ENCODE peak calls at places on chromosome 18, in nine cellular contexts. E, P, I, V, Y, Z, K, B and X are unnamed samples.

GRCh38 chr18:9862686-9863085 is 23.1 kb upstream of the TXNDC2 start:
- DNase-seq in E (no peak), P (no peak), I (no peak), V (no peak), Y (no peak), Z (no peak), K (no peak), B (no peak), X (no peak)

GRCh38 chr18:45957100-45957499 is 10.0 kb downstream of the EPG5 start:
- DNase-seq in E (no peak), P (no peak), I (no peak), V (no peak), Y (no peak), Z (no peak), K (no peak), B (no peak), X (no peak)

GRCh38 chr18:74242451-74243096 is 49.2 kb downstream of the CYB5A start:
- DNase-seq in E (peak), P (peak), I (no peak), V (peak), Y (no peak), Z (no peak), K (no peak), B (no peak), X (no peak)

GRCh38 chr18:50700245-50701165 is 119.3 kb downstream of the MRO start:
- DNase-seq in E (no peak), P (no peak), I (no peak), V (no peak), Y (peak), Z (no peak), K (no peak), B (no peak), X (no peak)

GRCh38 chr18:34352385-34353163 is 127.9 kb upstream of the NOL4 start:
- DNase-seq in E (peak), P (no peak), I (no peak), V (no peak), Y (peak), Z (no peak), K (no peak), B (no peak), X (no peak)

GRCh38 chr18:5998907-5999306 is 103.6 kb upstream of the TMEM200C start:
- DNase-seq in E (no peak), P (no peak), I (no peak), V (no peak), Y (no peak), Z (no peak), K (no peak), B (no peak), X (no peak)

GRCh38 chr18:73043231-73044000 is 175.6 kb upstream of the NETO1 start:
- DNase-seq in E (no peak), P (no peak), I (no peak), V (no peak), Y (no peak), Z (no peak), K (no peak), B (no peak), X (no peak)

GRCh38 chr18:33495278-33495677 is 54.8 kb upstream of the CCDC178 start:
- DNase-seq in E (no peak), P (peak), I (no peak), V (no peak), Y (peak), Z (no peak), K (no peak), B (no peak), X (no peak)

GRCh38 chr18:62128157-62128556 is 58.7 kb downstream of the PIGN start:
- DNase-seq in E (no peak), P (no peak), I (no peak), V (no peak), Y (no peak), Z (no peak), K (no peak), B (no peak), X (no peak)

GRCh38 chr18:76604642-76605240 is 109.7 kb upstream of the ZNF516 start:
- DNase-seq in E (no peak), P (no peak), I (no peak), V (no peak), Y (no peak), Z (no peak), K (no peak), B (no peak), X (no peak)

GRCh38 chr18:2654105-2654827 is 1.3 kb upstream of the SMCHD1 start:
- DNase-seq in E (no peak), P (no peak), I (no peak), V (no peak), Y (no peak), Z (no peak), K (no peak), B (no peak), X (no peak)

GRCh38 chr18:76414936-76415621 is 80.0 kb downstream of the ZNF516 start:
- DNase-seq in E (no peak), P (no peak), I (no peak), V (peak), Y (peak), Z (no peak), K (no peak), B (no peak), X (no peak)

GRCh38 chr18:13137939-13138821 is 80.4 kb upstream of the LDLRAD4 start:
- DNase-seq in E (peak), P (peak), I (peak), V (peak), Y (peak), Z (peak), K (peak), B (no peak), X (no peak)
- TF ChIP-seq POLR2A in E (no peak), P (peak), I (no peak), V (peak), Y (no peak), Z (no peak), K (peak), B (no peak), X (no peak)

GRCh38 chr18:10928971-10929373 is 220.4 kb downstream of the PIEZO2 start:
- DNase-seq in E (no peak), P (no peak), I (no peak), V (no peak), Y (no peak), Z (no peak), K (no peak), B (no peak), X (peak)

GRCh38 chr18:10927980-10928605 is 221.3 kb downstream of the PIEZO2 start:
- DNase-seq in E (no peak), P (no peak), I (no peak), V (no peak), Y (no peak), Z (no peak), K (no peak), B (no peak), X (no peak)

GRCh38 chr18:10927290-10927979 is 221.9 kb downstream of the PIEZO2 start:
- DNase-seq in E (no peak), P (no peak), I (no peak), V (no peak), Y (no peak), Z (no peak), K (no peak), B (no peak), X (no peak)

GRCh38 chr18:10924290-10924689 is 225.1 kb downstream of the PIEZO2 start:
- DNase-seq in E (no peak), P (no peak), I (no peak), V (no peak), Y (no peak), Z (no peak), K (no peak), B (no peak), X (no peak)

GRCh38 chr18:10926565-10927194 is 222.7 kb downstream of the PIEZO2 start:
- DNase-seq in E (no peak), P (no peak), I (no peak), V (no peak), Y (no peak), Z (no peak), K (no peak), B (no peak), X (peak)
- TF ChIP-seq POLR2A in E (no peak), P (no peak), I (no peak), V (no peak), Y (no peak), Z (no peak), K (no peak), B (no peak), X (no peak)

GRCh38 chr18:69944434-69944833 is 3.2 kb downstream of the CD226 start:
- DNase-seq in E (no peak), P (no peak), I (no peak), V (no peak), Y (no peak), Z (no peak), K (no peak), B (no peak), X (no peak)

GRCh38 chr18:69945220-69946114 is 2.2 kb downstream of the CD226 start:
- DNase-seq in E (no peak), P (no peak), I (no peak), V (no peak), Y (no peak), Z (no peak), K (no peak), B (no peak), X (no peak)

GRCh38 chr18:69936191-69936558 is 11.5 kb downstream of the CD226 start:
- DNase-seq in E (no peak), P (no peak), I (no peak), V (no peak), Y (peak), Z (peak), K (no peak), B (no peak), X (no peak)

GRCh38 chr18:69943021-69943420 is 4.7 kb downstream of the CD226 start:
- DNase-seq in E (no peak), P (no peak), I (no peak), V (no peak), Y (no peak), Z (no peak), K (no peak), B (no peak), X (no peak)

GRCh38 chr18:69941183-69941582 is 6.5 kb downstream of the CD226 start:
- DNase-seq in E (no peak), P (no peak), I (no peak), V (no peak), Y (no peak), Z (no peak), K (no peak), B (no peak), X (no peak)
- TF ChIP-seq POLR2A in E (no peak), P (no peak), I (no peak), V (no peak), Y (no peak), Z (no peak), K (no peak), B (no peak), X (no peak)

GRCh38 chr18:71321319-71321718 is 1032.5 kb downstream of the SOCS6 start:
- DNase-seq in E (no peak), P (no peak), I (no peak), V (no peak), Y (no peak), Z (no peak), K (no peak), B (no peak), X (no peak)
- TF ChIP-seq POLR2A in E (no peak), P (no peak), I (no peak), V (no peak), Y (no peak), Z (no peak), K (no peak), B (no peak), X (no peak)